ENCODE peak calls at places on chromosomes 6 and 20, in four cellular contexts. One of them, this sample, is unnamed.

GRCh38 chr6:122838060-122838780 is 49.2 kb downstream of the SMPDL3A start:
- DNase-seq in HepG2: peak
- DNase-seq in A549: peak
- DNase-seq in SK-N-SH: peak
- DNase-seq in this sample: peak

GRCh38 chr20:59082981-59083380 is 40.4 kb upstream of the PRELID3B start:
- DNase-seq in SK-N-SH: no peak
- DNase-seq in A549: no peak
- DNase-seq in HepG2: no peak
- DNase-seq in this sample: no peak

GRCh38 chr6:167350322-167350721 is 25.4 kb downstream of the TTLL2 start:
- DNase-seq in A549: no peak
- DNase-seq in HepG2: no peak
- DNase-seq in SK-N-SH: no peak
- DNase-seq in this sample: no peak

GRCh38 chr6:106974999-106975698 is 620 bp upstream of the CD24 start:
- DNase-seq in SK-N-SH: peak
- DNase-seq in A549: peak
- DNase-seq in HepG2: no peak
- DNase-seq in this sample: no peak

GRCh38 chr20:3818155-3819151 is 1.9 kb upstream of the AP5S1 start:
- DNase-seq in A549: peak
- DNase-seq in HepG2: peak
- DNase-seq in SK-N-SH: peak
- DNase-seq in this sample: peak

GRCh38 chr20:52601295-52601971 is 370.7 kb upstream of the TSHZ2 start:
- DNase-seq in SK-N-SH: no peak
- DNase-seq in HepG2: no peak
- DNase-seq in A549: no peak
- DNase-seq in this sample: no peak

GRCh38 chr6:132020138-132020551 is 69.0 kb upstream of the CCN2 start:
- DNase-seq in A549: no peak
- DNase-seq in HepG2: no peak
- DNase-seq in SK-N-SH: no peak
- DNase-seq in this sample: no peak

GRCh38 chr20:62860924-62861691 is 514 bp downstream of the TCFL5 start:
- DNase-seq in SK-N-SH: peak
- DNase-seq in HepG2: no peak
- DNase-seq in A549: no peak
- DNase-seq in this sample: no peak

GRCh38 chr6:39182604-39183003 is 46.7 kb downstream of the KCNK5 start:
- DNase-seq in A549: no peak
- DNase-seq in HepG2: no peak
- DNase-seq in SK-N-SH: no peak
- DNase-seq in this sample: no peak

GRCh38 chr6:44100088-44100550 is 27.1 kb downstream of the MRPL14 start:
- DNase-seq in SK-N-SH: peak
- DNase-seq in HepG2: peak
- DNase-seq in A549: peak
- DNase-seq in this sample: no peak

GRCh38 chr6:116847234-116847633 is 18.4 kb upstream of the GPRC6A start:
- DNase-seq in HepG2: peak
- DNase-seq in A549: peak
- DNase-seq in SK-N-SH: peak
- DNase-seq in this sample: peak

GRCh38 chr6:113939825-113940224 is 31.1 kb downstream of the HDAC2 start:
- DNase-seq in A549: no peak
- DNase-seq in SK-N-SH: no peak
- DNase-seq in HepG2: no peak
- DNase-seq in this sample: no peak

GRCh38 chr20:35974256-35974655 is 5.9 kb downstream of the CNBD2 start:
- DNase-seq in A549: no peak
- DNase-seq in HepG2: no peak
- DNase-seq in SK-N-SH: no peak
- DNase-seq in this sample: no peak

GRCh38 chr20:5918856-5919633 is 31.3 kb downstream of the TRMT6 start:
- DNase-seq in SK-N-SH: no peak
- DNase-seq in HepG2: peak
- DNase-seq in A549: peak
- DNase-seq in this sample: peak

GRCh38 chr6:165844232-165844631 is 181.2 kb upstream of the PDE10A start:
- DNase-seq in SK-N-SH: no peak
- DNase-seq in A549: no peak
- DNase-seq in HepG2: no peak
- DNase-seq in this sample: no peak

GRCh38 chr6:165843568-165844113 is 180.6 kb upstream of the PDE10A start:
- DNase-seq in A549: no peak
- DNase-seq in SK-N-SH: no peak
- DNase-seq in HepG2: no peak
- DNase-seq in this sample: no peak

GRCh38 chr6:165846123-165846966 is 183.3 kb upstream of the PDE10A start:
- DNase-seq in HepG2: no peak
- DNase-seq in A549: no peak
- DNase-seq in SK-N-SH: no peak
- DNase-seq in this sample: no peak

GRCh38 chr6:165844801-165845364 is 181.8 kb upstream of the PDE10A start:
- DNase-seq in A549: no peak
- DNase-seq in SK-N-SH: no peak
- DNase-seq in HepG2: no peak
- DNase-seq in this sample: no peak

DNA sequence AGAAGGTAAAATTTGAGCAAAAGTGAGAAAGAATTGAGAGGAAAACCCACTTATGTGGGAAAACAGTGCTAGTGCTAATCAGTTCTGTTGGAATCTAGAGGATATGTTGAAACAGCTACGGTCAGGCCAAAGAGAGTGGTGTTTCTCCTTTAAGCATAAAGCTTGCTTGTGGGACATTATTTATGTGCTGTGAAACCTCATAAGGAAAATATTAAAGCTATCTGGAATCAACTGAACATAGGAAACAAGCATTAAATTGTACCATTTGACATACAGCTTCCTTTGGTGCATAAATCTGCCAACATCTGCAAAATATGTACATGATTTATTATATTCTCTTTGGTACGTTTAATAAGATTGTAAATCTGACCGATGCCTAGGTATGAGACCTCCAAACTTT is 182.4 kb upstream of the PDE10A start:
- DNase-seq in SK-N-SH: no peak
- DNase-seq in A549: no peak
- DNase-seq in HepG2: no peak
- DNase-seq in this sample: no peak
- H3K4me3 ChIP-seq in SK-N-SH: no peak
- H3K4me3 ChIP-seq in A549: no peak
- H3K4me3 ChIP-seq in HepG2: no peak
- H3K4me3 ChIP-seq in this sample: no peak

DNA sequence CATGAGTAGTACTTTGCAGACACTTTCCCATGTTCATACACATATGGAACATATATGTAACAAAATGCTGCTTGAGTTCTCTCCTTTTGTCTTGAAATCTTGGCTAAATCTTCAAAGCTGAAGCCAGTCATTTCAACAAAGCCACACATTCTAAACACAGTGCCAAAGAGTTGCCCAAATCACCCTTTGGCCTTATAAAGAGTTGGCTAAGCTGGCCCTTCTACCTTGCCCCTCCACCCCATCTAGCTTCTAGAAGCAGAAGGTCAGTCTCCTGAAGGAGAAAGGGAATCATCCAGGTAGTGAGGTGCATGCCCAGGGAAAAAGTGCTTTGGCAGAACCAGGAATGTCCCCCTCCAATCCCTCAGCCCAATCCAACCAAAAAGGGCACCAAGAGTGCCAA is 58.3 kb downstream of the ALDH8A1 start:
- DNase-seq in SK-N-SH: no peak
- DNase-seq in HepG2: no peak
- DNase-seq in A549: no peak
- DNase-seq in this sample: no peak
- TF ChIP-seq REST in SK-N-SH: no peak
- TF ChIP-seq REST in HepG2: no peak
- TF ChIP-seq REST in A549: no peak
- TF ChIP-seq REST in this sample: no peak

DNA sequence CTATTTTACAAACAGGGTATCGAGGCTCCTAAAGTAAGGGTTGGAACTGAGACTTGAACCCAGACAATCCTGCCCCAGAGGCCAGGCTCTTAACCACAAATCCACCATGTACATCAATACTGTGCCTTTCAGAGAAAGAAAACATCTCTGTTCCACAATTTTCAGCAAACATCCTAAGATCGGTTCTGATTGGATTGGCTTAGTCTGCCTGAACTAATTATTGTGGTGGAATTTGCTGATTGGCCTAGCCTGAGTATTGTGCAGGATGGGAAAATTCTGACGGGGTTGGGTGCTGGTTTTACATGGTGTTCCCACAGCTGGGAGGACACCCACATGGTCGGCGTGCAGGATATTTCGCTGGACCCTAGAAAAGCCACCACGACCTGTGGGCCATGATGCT is at the start of gene CLPSL1:
- DNase-seq in HepG2: no peak
- DNase-seq in SK-N-SH: no peak
- DNase-seq in A549: no peak
- DNase-seq in this sample: no peak
- H3K27ac ChIP-seq in HepG2: no peak
- H3K27ac ChIP-seq in SK-N-SH: no peak
- H3K27ac ChIP-seq in A549: no peak
- H3K27ac ChIP-seq in this sample: no peak

DNA sequence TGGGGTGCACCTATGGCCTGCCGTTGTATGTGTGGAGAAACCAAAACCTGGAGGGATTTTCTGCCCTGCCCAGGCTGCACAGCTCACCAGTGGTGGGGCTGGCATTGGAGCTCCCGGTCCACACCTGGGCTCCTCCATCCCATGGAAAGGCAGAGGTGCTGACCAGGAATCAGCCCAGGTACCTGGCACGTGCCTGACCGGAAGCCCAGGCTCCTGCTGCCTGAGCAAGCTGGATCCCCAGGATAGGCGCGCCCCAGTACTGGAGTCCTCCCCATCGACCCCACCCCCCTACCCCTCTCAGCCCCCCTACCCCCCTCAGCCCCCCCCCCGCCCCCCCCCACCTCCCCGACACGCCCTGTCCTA is 39.9 kb upstream of the HMGA1 start:
- DNase-seq in SK-N-SH: no peak
- DNase-seq in A549: no peak
- DNase-seq in HepG2: no peak
- DNase-seq in this sample: no peak
- H3K4me3 ChIP-seq in SK-N-SH: peak
- H3K4me3 ChIP-seq in A549: no peak
- H3K4me3 ChIP-seq in HepG2: peak
- H3K4me3 ChIP-seq in this sample: peak

GRCh38 chr6:94988701-94989100 is 588.6 kb upstream of the MANEA start:
- DNase-seq in SK-N-SH: no peak
- DNase-seq in A549: no peak
- DNase-seq in HepG2: no peak
- DNase-seq in this sample: no peak
- TF ChIP-seq REST in SK-N-SH: no peak
- TF ChIP-seq REST in A549: no peak
- TF ChIP-seq REST in HepG2: no peak
- TF ChIP-seq REST in this sample: no peak

GRCh38 chr6:33697845-33698244 is 13.7 kb downstream of the UQCC2 start:
- DNase-seq in SK-N-SH: no peak
- DNase-seq in A549: no peak
- DNase-seq in HepG2: no peak
- DNase-seq in this sample: no peak
- H3K27ac ChIP-seq in SK-N-SH: no peak
- H3K27ac ChIP-seq in A549: no peak
- H3K27ac ChIP-seq in HepG2: no peak
- H3K27ac ChIP-seq in this sample: peak

GRCh38 chr6:48024956-48025355 is 86.0 kb downstream of the PTCHD4 start:
- DNase-seq in HepG2: no peak
- DNase-seq in SK-N-SH: no peak
- DNase-seq in A549: no peak
- DNase-seq in this sample: no peak
- H3K4me3 ChIP-seq in HepG2: no peak
- H3K4me3 ChIP-seq in SK-N-SH: no peak
- H3K4me3 ChIP-seq in A549: no peak
- H3K4me3 ChIP-seq in this sample: no peak

GRCh38 chr6:11064836-11065235 is 20.7 kb upstream of the ELOVL2 start:
- DNase-seq in HepG2: no peak
- DNase-seq in SK-N-SH: peak
- DNase-seq in A549: no peak
- DNase-seq in this sample: no peak

GRCh38 chr6:11065436-11066202 is 21.5 kb upstream of the ELOVL2 start:
- DNase-seq in A549: no peak
- DNase-seq in HepG2: no peak
- DNase-seq in SK-N-SH: no peak
- DNase-seq in this sample: no peak

GRCh38 chr6:11066505-11067347 is 22.6 kb upstream of the ELOVL2 start:
- DNase-seq in A549: no peak
- DNase-seq in HepG2: peak
- DNase-seq in SK-N-SH: no peak
- DNase-seq in this sample: no peak

GRCh38 chr6:11069760-11070159 is 23.9 kb upstream of the SMIM13 start:
- DNase-seq in HepG2: no peak
- DNase-seq in SK-N-SH: no peak
- DNase-seq in A549: no peak
- DNase-seq in this sample: no peak

GRCh38 chr6:11067348-11067747 is 23.2 kb upstream of the ELOVL2 start:
- DNase-seq in HepG2: peak
- DNase-seq in A549: no peak
- DNase-seq in SK-N-SH: no peak
- DNase-seq in this sample: no peak
- TF ChIP-seq REST in HepG2: no peak
- TF ChIP-seq REST in A549: no peak
- TF ChIP-seq REST in SK-N-SH: no peak
- TF ChIP-seq REST in this sample: no peak

This sample was measured in Panc1.